ENCODE peak calls at places on chromosomes 7 and 10, in ten cellular contexts. One of them, this sample, is unnamed.

GRCh38 chr7:105614341-105614840 is 33.1 kb upstream of the EFCAB10 start:
- DNase-seq in MCF 10A: no peak
- DNase-seq in AG04450: no peak
- DNase-seq in endothelial cell of umbilical vein: no peak
- DNase-seq in upper lobe of left lung: no peak
- DNase-seq in thoracic aorta: no peak
- DNase-seq in right lobe of liver: no peak
- DNase-seq in OCI-LY7: no peak
- DNase-seq in Calu3: no peak
- DNase-seq in CD4-positive, alpha-beta T cell: no peak
- DNase-seq in this sample: no peak

GRCh38 chr10:58645762-58646161 is 133.1 kb downstream of the BICC1 start:
- DNase-seq in AG04450: no peak
- DNase-seq in CD4-positive, alpha-beta T cell: no peak
- DNase-seq in thoracic aorta: no peak
- DNase-seq in Calu3: no peak
- DNase-seq in MCF 10A: peak
- DNase-seq in OCI-LY7: no peak
- DNase-seq in right lobe of liver: no peak
- DNase-seq in endothelial cell of umbilical vein: peak
- DNase-seq in upper lobe of left lung: no peak
- DNase-seq in this sample: no peak

GRCh38 chr10:132043861-132044695 is 21.7 kb upstream of the JAKMIP3 start:
- DNase-seq in CD4-positive, alpha-beta T cell: no peak
- DNase-seq in right lobe of liver: no peak
- DNase-seq in AG04450: no peak
- DNase-seq in thoracic aorta: no peak
- DNase-seq in MCF 10A: no peak
- DNase-seq in Calu3: no peak
- DNase-seq in endothelial cell of umbilical vein: no peak
- DNase-seq in upper lobe of left lung: no peak
- DNase-seq in OCI-LY7: peak
- DNase-seq in this sample: no peak

GRCh38 chr7:42186181-42186580 is 50.8 kb downstream of the GLI3 start:
- DNase-seq in right lobe of liver: no peak
- DNase-seq in thoracic aorta: no peak
- DNase-seq in CD4-positive, alpha-beta T cell: no peak
- DNase-seq in OCI-LY7: peak
- DNase-seq in AG04450: no peak
- DNase-seq in Calu3: peak
- DNase-seq in upper lobe of left lung: no peak
- DNase-seq in endothelial cell of umbilical vein: no peak
- DNase-seq in MCF 10A: no peak
- DNase-seq in this sample: no peak

GRCh38 chr7:36439624-36440023 is 50.0 kb downstream of the ANLN start:
- DNase-seq in AG04450: no peak
- DNase-seq in Calu3: no peak
- DNase-seq in right lobe of liver: no peak
- DNase-seq in MCF 10A: no peak
- DNase-seq in endothelial cell of umbilical vein: no peak
- DNase-seq in upper lobe of left lung: no peak
- DNase-seq in OCI-LY7: no peak
- DNase-seq in CD4-positive, alpha-beta T cell: no peak
- DNase-seq in thoracic aorta: no peak
- DNase-seq in this sample: no peak

GRCh38 chr7:51064688-51065087 is 251.9 kb downstream of the COBL start:
- DNase-seq in endothelial cell of umbilical vein: no peak
- DNase-seq in CD4-positive, alpha-beta T cell: no peak
- DNase-seq in thoracic aorta: no peak
- DNase-seq in OCI-LY7: no peak
- DNase-seq in MCF 10A: no peak
- DNase-seq in AG04450: no peak
- DNase-seq in right lobe of liver: no peak
- DNase-seq in Calu3: no peak
- DNase-seq in upper lobe of left lung: no peak
- DNase-seq in this sample: no peak

GRCh38 chr10:5551531-5552375 is 27.0 kb downstream of the CALML3 start:
- DNase-seq in thoracic aorta: no peak
- DNase-seq in CD4-positive, alpha-beta T cell: peak
- DNase-seq in endothelial cell of umbilical vein: no peak
- DNase-seq in upper lobe of left lung: no peak
- DNase-seq in OCI-LY7: no peak
- DNase-seq in Calu3: peak
- DNase-seq in AG04450: no peak
- DNase-seq in MCF 10A: peak
- DNase-seq in right lobe of liver: peak
- DNase-seq in this sample: no peak

GRCh38 chr10:124086787-124087671 is 6.4 kb downstream of the CHST15 start:
- DNase-seq in OCI-LY7: no peak
- DNase-seq in upper lobe of left lung: no peak
- DNase-seq in CD4-positive, alpha-beta T cell: no peak
- DNase-seq in thoracic aorta: no peak
- DNase-seq in Calu3: no peak
- DNase-seq in endothelial cell of umbilical vein: no peak
- DNase-seq in MCF 10A: no peak
- DNase-seq in AG04450: no peak
- DNase-seq in right lobe of liver: no peak
- DNase-seq in this sample: no peak

GRCh38 chr10:103717341-103718246 is 137.8 kb downstream of the SH3PXD2A start:
- DNase-seq in OCI-LY7: no peak
- DNase-seq in thoracic aorta: no peak
- DNase-seq in AG04450: no peak
- DNase-seq in Calu3: no peak
- DNase-seq in right lobe of liver: no peak
- DNase-seq in CD4-positive, alpha-beta T cell: no peak
- DNase-seq in MCF 10A: peak
- DNase-seq in endothelial cell of umbilical vein: no peak
- DNase-seq in upper lobe of left lung: no peak
- DNase-seq in this sample: no peak

GRCh38 chr10:74500026-74500704 is 326.2 kb upstream of the KAT6B start:
- DNase-seq in thoracic aorta: no peak
- DNase-seq in MCF 10A: no peak
- DNase-seq in right lobe of liver: no peak
- DNase-seq in OCI-LY7: no peak
- DNase-seq in endothelial cell of umbilical vein: peak
- DNase-seq in AG04450: no peak
- DNase-seq in upper lobe of left lung: no peak
- DNase-seq in Calu3: no peak
- DNase-seq in CD4-positive, alpha-beta T cell: no peak
- DNase-seq in this sample: no peak

DNA sequence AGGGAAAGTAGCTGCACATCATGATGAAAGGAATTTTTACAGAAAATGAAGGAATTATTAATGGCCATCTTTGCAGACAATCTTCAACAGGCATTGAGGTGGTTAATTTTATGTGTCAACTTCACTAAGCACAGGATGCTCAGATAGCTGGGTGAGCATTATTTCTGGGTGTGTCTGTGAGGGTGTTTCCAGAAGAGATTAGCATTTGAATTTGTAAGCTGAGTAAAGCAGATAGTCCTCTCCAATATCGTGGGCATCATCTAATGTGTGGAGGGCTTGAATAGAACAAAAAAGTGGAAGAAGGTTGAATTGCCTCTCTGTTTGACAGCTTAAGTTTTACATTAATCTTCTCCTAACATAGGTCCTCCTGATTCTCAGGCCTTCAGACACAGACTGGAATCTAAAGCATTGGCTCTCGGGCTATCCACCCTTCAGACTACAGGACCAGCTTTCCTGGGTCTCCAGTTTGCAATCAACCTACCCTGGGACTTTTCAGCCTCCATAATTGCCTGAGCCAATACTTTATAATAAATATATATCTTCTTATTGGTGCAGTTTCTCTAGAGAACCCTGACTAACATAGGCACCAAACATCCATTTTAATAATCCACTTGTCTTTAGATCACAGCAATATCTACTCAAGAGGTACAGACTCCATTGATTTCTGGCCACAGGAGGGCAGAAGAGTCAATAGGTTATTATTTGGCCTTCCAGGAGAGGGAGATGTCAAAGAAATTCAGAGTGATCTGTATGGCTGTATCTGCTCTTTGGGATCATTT is 10.5 kb upstream of the CRPPA start:
- DNase-seq in upper lobe of left lung: no peak
- DNase-seq in thoracic aorta: no peak
- DNase-seq in CD4-positive, alpha-beta T cell: peak
- DNase-seq in right lobe of liver: no peak
- DNase-seq in endothelial cell of umbilical vein: peak
- DNase-seq in AG04450: no peak
- DNase-seq in MCF 10A: peak
- DNase-seq in OCI-LY7: peak
- DNase-seq in Calu3: peak
- DNase-seq in this sample: no peak
- TF ChIP-seq CTCF in upper lobe of left lung: peak
- TF ChIP-seq CTCF in thoracic aorta: no peak
- TF ChIP-seq CTCF in CD4-positive, alpha-beta T cell: peak
- TF ChIP-seq CTCF in right lobe of liver: peak
- TF ChIP-seq CTCF in endothelial cell of umbilical vein: peak
- TF ChIP-seq CTCF in AG04450: peak
- TF ChIP-seq CTCF in MCF 10A: peak
- TF ChIP-seq CTCF in OCI-LY7: peak
- TF ChIP-seq CTCF in Calu3: no peak
- TF ChIP-seq CTCF in this sample: peak

DNA sequence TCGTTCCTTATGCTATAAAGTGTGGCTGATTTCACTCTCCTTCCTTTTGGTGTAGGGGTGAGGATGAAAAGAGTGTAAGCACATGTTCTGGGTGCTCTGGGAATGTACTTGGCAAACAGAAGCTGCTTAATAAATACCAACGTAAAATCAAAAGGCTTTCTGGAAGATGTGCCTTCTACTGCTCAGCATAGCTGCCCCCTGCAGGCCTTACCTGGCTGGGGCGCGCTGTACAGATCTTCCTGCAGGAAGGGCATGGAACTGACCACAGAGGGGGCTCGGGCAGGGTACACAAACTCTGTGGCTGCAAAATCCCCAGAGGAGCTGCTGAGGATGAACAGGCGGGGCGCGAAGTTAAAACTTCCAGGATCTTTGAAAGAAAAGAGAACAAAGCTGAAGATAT is 169.4 kb downstream of the SVIL start:
- DNase-seq in OCI-LY7: no peak
- DNase-seq in CD4-positive, alpha-beta T cell: no peak
- DNase-seq in right lobe of liver: no peak
- DNase-seq in MCF 10A: no peak
- DNase-seq in thoracic aorta: no peak
- DNase-seq in Calu3: no peak
- DNase-seq in AG04450: no peak
- DNase-seq in upper lobe of left lung: no peak
- DNase-seq in endothelial cell of umbilical vein: no peak
- DNase-seq in this sample: no peak
- TF ChIP-seq CTCF in OCI-LY7: peak
- TF ChIP-seq CTCF in CD4-positive, alpha-beta T cell: no peak
- TF ChIP-seq CTCF in right lobe of liver: peak
- TF ChIP-seq CTCF in MCF 10A: peak
- TF ChIP-seq CTCF in thoracic aorta: no peak
- TF ChIP-seq CTCF in Calu3: peak
- TF ChIP-seq CTCF in AG04450: no peak
- TF ChIP-seq CTCF in upper lobe of left lung: no peak
- TF ChIP-seq CTCF in endothelial cell of umbilical vein: peak
- TF ChIP-seq CTCF in this sample: no peak

DNA sequence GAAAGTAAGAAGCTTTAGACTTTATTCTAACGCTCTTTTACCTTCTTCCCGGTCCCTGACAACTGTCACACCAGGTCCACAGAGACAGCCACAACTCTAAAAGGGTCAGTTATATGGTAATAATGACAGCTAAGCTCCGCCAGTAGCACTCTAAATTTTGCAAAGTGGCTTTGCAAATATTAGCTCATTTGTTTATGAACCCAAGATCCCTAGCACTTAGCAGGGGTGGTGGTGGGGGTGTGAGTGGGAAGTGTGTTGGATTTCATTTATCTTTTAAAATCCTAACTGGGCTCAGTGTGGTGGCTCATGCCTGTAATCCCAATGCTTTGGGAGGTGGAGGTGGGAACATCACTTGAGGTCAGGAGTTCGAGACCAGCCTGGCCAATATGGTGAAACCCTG is 34.8 kb upstream of the SDK1 start:
- DNase-seq in MCF 10A: no peak
- DNase-seq in CD4-positive, alpha-beta T cell: no peak
- DNase-seq in OCI-LY7: no peak
- DNase-seq in endothelial cell of umbilical vein: no peak
- DNase-seq in right lobe of liver: no peak
- DNase-seq in upper lobe of left lung: no peak
- DNase-seq in AG04450: no peak
- DNase-seq in thoracic aorta: no peak
- DNase-seq in Calu3: no peak
- DNase-seq in this sample: no peak
- TF ChIP-seq CTCF in MCF 10A: no peak
- TF ChIP-seq CTCF in CD4-positive, alpha-beta T cell: no peak
- TF ChIP-seq CTCF in OCI-LY7: no peak
- TF ChIP-seq CTCF in endothelial cell of umbilical vein: no peak
- TF ChIP-seq CTCF in right lobe of liver: no peak
- TF ChIP-seq CTCF in upper lobe of left lung: no peak
- TF ChIP-seq CTCF in AG04450: no peak
- TF ChIP-seq CTCF in thoracic aorta: no peak
- TF ChIP-seq CTCF in Calu3: no peak
- TF ChIP-seq CTCF in this sample: no peak

GRCh38 chr7:139889186-139889871 is 60.3 kb downstream of the TBXAS1 start:
- DNase-seq in MCF 10A: peak
- DNase-seq in endothelial cell of umbilical vein: no peak
- DNase-seq in thoracic aorta: no peak
- DNase-seq in OCI-LY7: no peak
- DNase-seq in Calu3: no peak
- DNase-seq in CD4-positive, alpha-beta T cell: no peak
- DNase-seq in right lobe of liver: no peak
- DNase-seq in upper lobe of left lung: no peak
- DNase-seq in AG04450: no peak
- DNase-seq in this sample: no peak
- TF ChIP-seq CTCF in MCF 10A: no peak
- TF ChIP-seq CTCF in endothelial cell of umbilical vein: no peak
- TF ChIP-seq CTCF in thoracic aorta: no peak
- TF ChIP-seq CTCF in OCI-LY7: peak
- TF ChIP-seq CTCF in Calu3: no peak
- TF ChIP-seq CTCF in CD4-positive, alpha-beta T cell: no peak
- TF ChIP-seq CTCF in right lobe of liver: no peak
- TF ChIP-seq CTCF in upper lobe of left lung: no peak
- TF ChIP-seq CTCF in AG04450: no peak
- TF ChIP-seq CTCF in this sample: no peak

DNA sequence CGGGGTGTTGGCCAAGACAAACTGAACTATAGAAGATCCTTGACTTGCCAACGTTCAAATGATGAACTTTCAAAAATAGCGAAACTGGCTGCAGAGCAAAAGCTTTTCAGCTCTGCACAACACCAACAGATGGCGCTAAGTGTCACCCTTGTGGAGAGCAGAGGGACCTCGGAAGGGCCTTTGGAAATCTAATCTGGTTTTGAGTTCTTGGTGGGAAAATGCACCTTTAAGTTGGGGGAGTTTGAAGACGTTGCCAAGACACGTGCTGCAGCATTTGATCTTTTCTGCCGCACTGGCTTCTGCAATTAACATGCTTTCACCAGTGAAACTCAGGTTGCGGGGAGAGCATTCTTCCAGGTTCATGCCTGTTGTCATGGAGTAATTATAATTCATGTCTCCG is 26.3 kb upstream of the WDR11 start:
- DNase-seq in thoracic aorta: no peak
- DNase-seq in endothelial cell of umbilical vein: peak
- DNase-seq in CD4-positive, alpha-beta T cell: no peak
- DNase-seq in OCI-LY7: peak
- DNase-seq in MCF 10A: peak
- DNase-seq in right lobe of liver: no peak
- DNase-seq in Calu3: peak
- DNase-seq in AG04450: no peak
- DNase-seq in upper lobe of left lung: peak
- DNase-seq in this sample: no peak
- TF ChIP-seq CTCF in thoracic aorta: no peak
- TF ChIP-seq CTCF in endothelial cell of umbilical vein: peak
- TF ChIP-seq CTCF in CD4-positive, alpha-beta T cell: no peak
- TF ChIP-seq CTCF in OCI-LY7: peak
- TF ChIP-seq CTCF in MCF 10A: peak
- TF ChIP-seq CTCF in right lobe of liver: peak
- TF ChIP-seq CTCF in Calu3: peak
- TF ChIP-seq CTCF in AG04450: peak
- TF ChIP-seq CTCF in upper lobe of left lung: peak
- TF ChIP-seq CTCF in this sample: no peak

GRCh38 chr7:48528689-48529088 is 357.4 kb downstream of the ABCA13 start:
- DNase-seq in thoracic aorta: no peak
- DNase-seq in AG04450: no peak
- DNase-seq in right lobe of liver: no peak
- DNase-seq in MCF 10A: no peak
- DNase-seq in Calu3: no peak
- DNase-seq in CD4-positive, alpha-beta T cell: no peak
- DNase-seq in OCI-LY7: peak
- DNase-seq in endothelial cell of umbilical vein: no peak
- DNase-seq in upper lobe of left lung: no peak
- DNase-seq in this sample: no peak
- TF ChIP-seq CTCF in thoracic aorta: no peak
- TF ChIP-seq CTCF in AG04450: no peak
- TF ChIP-seq CTCF in right lobe of liver: no peak
- TF ChIP-seq CTCF in MCF 10A: no peak
- TF ChIP-seq CTCF in Calu3: no peak
- TF ChIP-seq CTCF in CD4-positive, alpha-beta T cell: no peak
- TF ChIP-seq CTCF in OCI-LY7: peak
- TF ChIP-seq CTCF in endothelial cell of umbilical vein: no peak
- TF ChIP-seq CTCF in upper lobe of left lung: no peak
- TF ChIP-seq CTCF in this sample: no peak